ENCODE peak calls at places on chromosomes 7 and 10, in six cellular contexts. V, A, S, F, H and L are unnamed samples.

GRCh38 chr7:42053834-42054233 is 183.2 kb downstream of the GLI3 start:
- DNase-seq in V (no peak), A (no peak), S (no peak), F (no peak), H (peak), L (no peak)

GRCh38 chr10:68155615-68156205 is 46.4 kb downstream of the MYPN start:
- DNase-seq in V (no peak), A (no peak), S (no peak), F (no peak), H (peak), L (no peak)

GRCh38 chr10:123717336-123717735 is 51.2 kb downstream of the GPR26 start:
- DNase-seq in V (no peak), A (no peak), S (no peak), F (no peak), H (no peak), L (no peak)

GRCh38 chr7:116273918-116274301 is 63.6 kb downstream of the TES start:
- DNase-seq in V (no peak), A (no peak), S (no peak), F (no peak), H (no peak), L (no peak)

GRCh38 chr7:70710651-70711050 is 421.3 kb upstream of the GALNT17 start:
- DNase-seq in V (no peak), A (no peak), S (no peak), F (no peak), H (no peak), L (no peak)

GRCh38 chr7:91355680-91356435 is 91.6 kb downstream of the FZD1 start:
- DNase-seq in V (no peak), A (no peak), S (no peak), F (no peak), H (no peak), L (no peak)

GRCh38 chr7:12557282-12557681 is 13.2 kb upstream of the SCIN start:
- DNase-seq in V (peak), A (no peak), S (no peak), F (no peak), H (no peak), L (no peak)

GRCh38 chr10:74223755-74224530 is 72.9 kb downstream of the ADK start:
- DNase-seq in V (peak), A (no peak), S (no peak), F (no peak), H (peak), L (no peak)

GRCh38 chr10:76352300-76352699 is 920.9 kb downstream of the LRMDA start:
- DNase-seq in V (peak), A (no peak), S (peak), F (no peak), H (peak), L (no peak)

GRCh38 chr7:84790873-84791272 is 396.0 kb downstream of the SEMA3D start:
- DNase-seq in V (no peak), A (no peak), S (peak), F (no peak), H (peak), L (no peak)

GRCh38 chr10:43861966-43862751 is 213.5 kb upstream of the ZNF32 start:
- DNase-seq in V (no peak), A (no peak), S (peak), F (no peak), H (peak), L (no peak)

GRCh38 chr10:79405995-79406515 is 39.4 kb downstream of the ZCCHC24 start:
- DNase-seq in V (no peak), A (no peak), S (no peak), F (no peak), H (no peak), L (no peak)

GRCh38 chr10:79066460-79067240 is 2.1 kb upstream of the ZMIZ1 start:
- DNase-seq in V (no peak), A (peak), S (peak), F (peak), H (no peak), L (peak)

GRCh38 chr10:71766717-71767419 is 6.5 kb downstream of the VSIR start:
- DNase-seq in V (peak), A (peak), S (peak), F (no peak), H (peak), L (peak)

GRCh38 chr10:11301571-11302111 is 284.0 kb downstream of the CELF2 start:
- DNase-seq in V (no peak), A (no peak), S (no peak), F (no peak), H (no peak), L (no peak)

GRCh38 chr10:78931333-78932083 is 137.3 kb upstream of the ZMIZ1 start:
- DNase-seq in V (no peak), A (peak), S (no peak), F (no peak), H (peak), L (no peak)

GRCh38 chr10:75403144-75404022 is 1.8 kb upstream of the ZNF503 start:
- DNase-seq in V (no peak), A (peak), S (peak), F (no peak), H (no peak), L (peak)

GRCh38 chr7:50405246-50405645 is 44.9 kb downstream of the FIGNL1 start:
- DNase-seq in V (no peak), A (no peak), S (no peak), F (no peak), H (no peak), L (peak)

GRCh38 chr7:18515067-18515466 is 19.5 kb downstream of the HDAC9 start:
- DNase-seq in V (no peak), A (no peak), S (no peak), F (no peak), H (peak), L (no peak)

GRCh38 chr10:34464000-34464399 is 351.1 kb downstream of the PARD3 start:
- DNase-seq in V (no peak), A (no peak), S (no peak), F (no peak), H (peak), L (no peak)

GRCh38 chr7:130910949-130911944 is 177.2 kb upstream of the KLF14 start:
- DNase-seq in V (no peak), A (no peak), S (peak), F (no peak), H (peak), L (no peak)

GRCh38 chr10:118710487-118710886 is 44.3 kb downstream of the CACUL1 start:
- DNase-seq in V (no peak), A (no peak), S (peak), F (no peak), H (no peak), L (no peak)

GRCh38 chr10:130407052-130407451 is 270.9 kb downstream of the GLRX3 start:
- DNase-seq in V (no peak), A (no peak), S (no peak), F (no peak), H (no peak), L (no peak)

GRCh38 chr10:129709627-129710509 is 242.8 kb downstream of the MGMT start:
- DNase-seq in V (no peak), A (no peak), S (no peak), F (no peak), H (no peak), L (no peak)

GRCh38 chr7:44729949-44730590 is 18.6 kb upstream of the ZMIZ2 start:
- DNase-seq in V (no peak), A (no peak), S (no peak), F (no peak), H (no peak), L (no peak)

GRCh38 chr7:13673290-13673689 is 316.2 kb downstream of the ETV1 start:
- DNase-seq in V (no peak), A (no peak), S (no peak), F (no peak), H (no peak), L (no peak)

GRCh38 chr7:2959343-2959680 is 84.4 kb downstream of the CARD11 start:
- DNase-seq in V (no peak), A (no peak), S (no peak), F (no peak), H (no peak), L (no peak)

GRCh38 chr7:141659501-141659900 is 42.5 kb downstream of the DENND11 start:
- DNase-seq in V (no peak), A (no peak), S (no peak), F (no peak), H (no peak), L (no peak)

GRCh38 chr7:120123528-120123927 is 149.4 kb upstream of the KCND2 start:
- DNase-seq in V (no peak), A (no peak), S (no peak), F (no peak), H (no peak), L (no peak)

GRCh38 chr10:52283174-52283573 is 30.9 kb upstream of the DKK1 start:
- DNase-seq in V (no peak), A (no peak), S (no peak), F (no peak), H (no peak), L (no peak)

GRCh38 chr10:30542001-30542861 is 87.3 kb downstream of the LYZL2 start:
- DNase-seq in V (no peak), A (no peak), S (peak), F (no peak), H (no peak), L (peak)

GRCh38 chr10:60594476-60595051 is 183.7 kb upstream of the CDK1 start:
- DNase-seq in V (no peak), A (no peak), S (no peak), F (no peak), H (peak), L (no peak)

GRCh38 chr7:139808401-139808800 is 20.7 kb upstream of the TBXAS1 start:
- DNase-seq in V (no peak), A (no peak), S (no peak), F (no peak), H (no peak), L (no peak)

GRCh38 chr10:51804861-51805260 is 105.5 kb upstream of the CSTF2T start:
- DNase-seq in V (peak), A (no peak), S (no peak), F (no peak), H (peak), L (no peak)

GRCh38 chr10:60135020-60135419 is 228.7 kb upstream of the CCDC6 start:
- DNase-seq in V (no peak), A (no peak), S (no peak), F (peak), H (no peak), L (no peak)

GRCh38 chr10:90674461-90674860 is 183.4 kb downstream of the HTR7 start:
- DNase-seq in V (no peak), A (no peak), S (no peak), F (no peak), H (no peak), L (no peak)

GRCh38 chr7:142188846-142189245 is 69.0 kb downstream of the PRSS58 start:
- DNase-seq in V (no peak), A (no peak), S (peak), F (peak), H (no peak), L (no peak)

GRCh38 chr7:148921189-148921588 is 37.1 kb upstream of the EZH2 start:
- DNase-seq in V (no peak), A (no peak), S (no peak), F (no peak), H (no peak), L (no peak)

GRCh38 chr10:122263971-122264370 is 7.1 kb upstream of the BTBD16 start:
- DNase-seq in V (peak), A (no peak), S (no peak), F (no peak), H (peak), L (no peak)
- TF ChIP-seq CTCF in V (no peak), A (no peak), S (no peak), F (no peak), H (no peak), L (no peak)

GRCh38 chr7:17474724-17475344 is 176.4 kb downstream of the AHR start:
- DNase-seq in V (no peak), A (no peak), S (peak), F (no peak), H (no peak), L (no peak)
- TF ChIP-seq CTCF in V (no peak), A (no peak), S (peak), F (peak), H (peak), L (no peak)

GRCh38 chr7:25929448-25929847 is 222.6 kb upstream of the NFE2L3 start:
- DNase-seq in V (no peak), A (no peak), S (no peak), F (no peak), H (no peak), L (no peak)
- TF ChIP-seq CTCF in V (no peak), A (no peak), S (no peak), F (no peak), H (no peak), L (no peak)

GRCh38 chr10:49115015-49115795 is at the start of gene VSTM4:
- DNase-seq in V (no peak), A (no peak), S (no peak), F (no peak), H (peak), L (peak)
- TF ChIP-seq CTCF in V (no peak), A (no peak), S (no peak), F (no peak), H (no peak), L (no peak)

DNA sequence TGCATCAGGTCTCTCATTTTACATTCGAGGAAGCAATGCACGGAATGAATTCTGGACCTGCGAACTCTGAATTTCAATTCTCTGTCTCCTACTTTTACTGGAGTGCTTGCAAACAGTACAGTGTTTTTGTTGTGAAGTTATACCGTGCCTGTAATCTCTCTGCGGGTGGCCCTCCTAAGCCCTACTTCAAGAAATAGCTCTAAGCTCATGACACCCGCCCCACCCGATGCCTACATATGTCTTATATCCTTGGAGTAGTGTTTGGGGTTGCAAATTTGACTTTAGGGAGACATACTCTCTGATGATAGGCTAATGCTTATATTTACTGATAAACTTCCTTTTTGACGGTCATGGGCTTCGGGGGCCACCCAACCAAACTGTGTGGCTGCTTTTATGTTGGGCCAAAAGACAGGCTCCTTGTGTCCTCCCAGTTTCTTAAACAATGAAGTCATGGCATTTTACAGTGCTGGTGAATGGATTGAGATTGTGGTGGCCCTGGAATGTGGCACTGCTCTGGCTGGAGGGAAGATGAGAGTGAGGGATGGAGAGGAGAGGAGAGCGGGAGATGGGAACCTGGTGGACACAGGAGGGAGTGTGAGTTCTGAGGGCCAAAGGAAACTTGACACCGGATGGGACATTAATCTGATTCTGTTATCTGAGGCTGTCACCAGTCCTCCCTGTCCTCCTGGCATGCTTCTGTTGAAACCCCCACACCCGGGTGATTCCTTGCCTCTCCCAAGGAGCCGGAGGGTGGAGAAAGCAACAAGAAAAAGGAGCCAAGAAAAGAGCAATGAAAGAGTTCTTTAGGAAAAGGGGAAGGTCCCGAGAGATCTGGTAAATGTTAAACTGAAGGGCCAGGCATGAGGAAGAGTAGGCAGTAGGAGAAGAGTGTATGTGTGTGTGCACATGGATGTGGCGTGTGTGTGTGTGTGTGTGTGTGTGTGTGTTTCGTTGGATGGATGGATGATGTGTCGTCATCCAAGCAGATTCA is 113.2 kb downstream of the TCF7L2 start:
- DNase-seq in V (no peak), A (no peak), S (no peak), F (no peak), H (peak), L (no peak)
- TF ChIP-seq CTCF in V (no peak), A (no peak), S (no peak), F (no peak), H (no peak), L (no peak)

GRCh38 chr7:39810204-39810642 is 139.8 kb upstream of the CDK13 start:
- DNase-seq in V (no peak), A (no peak), S (no peak), F (no peak), H (no peak), L (no peak)
- TF ChIP-seq CTCF in V (no peak), A (no peak), S (no peak), F (no peak), H (no peak), L (no peak)